ENCODE peak calls at places on chromosome 6, in five cellular contexts. M is HepG2, U is upper lobe of left lung, O is K562, D is GM12878. H is an unnamed sample.
A peak's percentile ranks its signal among the peaks of the same experiment; 100 is the strongest.

GRCh38 chr6:30735668-30736314 is 6.7 kb downstream of the FLOT1 start:
- ATAC-seq in D (peak; percentile 59), M (no peak), O (no peak), U (no peak), H (no peak)

GRCh38 chr6:160147146-160147536 is 25.5 kb downstream of the SLC22A1 start:
- ATAC-seq in U (no peak), O (peak; percentile 25), M (no peak), D (no peak), H (peak; percentile 58)

GRCh38 chr6:158707120-158707519 is 57.3 kb downstream of the SYTL3 start:
- ATAC-seq in D (no peak), U (peak; percentile 84), M (no peak), O (peak; percentile 45), H (peak; percentile 35)

GRCh38 chr6:119395192-119395591 is 45.6 kb upstream of the MAN1A1 start:
- ATAC-seq in U (no peak), M (no peak), D (peak; percentile 75), O (no peak), H (no peak)

GRCh38 chr6:125173341-125173740 is 19.8 kb downstream of the TPD52L1 start:
- ATAC-seq in O (no peak), M (no peak), D (no peak), U (peak; percentile 53), H (no peak)

GRCh38 chr6:144804246-144804790 is 519.2 kb downstream of the UTRN start:
- ATAC-seq in U (no peak), M (no peak), D (no peak), O (no peak), H (no peak)

GRCh38 chr6:167677422-167677789 is 149.3 kb upstream of the AFDN start:
- ATAC-seq in D (no peak), O (no peak), M (no peak), U (no peak), H (no peak)

GRCh38 chr6:142756215-142756630 is 188.8 kb downstream of the HIVEP2 start:
- ATAC-seq in O (peak; percentile 48), M (peak; percentile 37), D (peak; percentile 54), U (peak; percentile 64), H (no peak)

GRCh38 chr6:57294829-57295228 is 22.6 kb upstream of the PRIM2 start:
- ATAC-seq in M (no peak), U (no peak), D (no peak), O (no peak), H (peak; percentile 58)

GRCh38 chr6:139973602-139974373 is 599.3 kb upstream of the CITED2 start:
- ATAC-seq in U (no peak), M (peak; percentile 42), D (no peak), O (peak; percentile 92), H (peak; percentile 39)

GRCh38 chr6:20126789-20127653 is 85.2 kb downstream of the MBOAT1 start:
- ATAC-seq in M (peak; percentile 97), U (peak; percentile 84), O (peak; percentile 99), D (peak; percentile 99), H (peak; percentile 79)

GRCh38 chr6:52399511-52400315 is 20.4 kb upstream of the EFHC1 start:
- ATAC-seq in M (peak; percentile 88), O (peak; percentile 84), D (peak; percentile 50), U (no peak), H (no peak)

GRCh38 chr6:168956141-168956838 is 297.4 kb downstream of the THBS2 start:
- ATAC-seq in U (no peak), D (no peak), M (peak; percentile 22), O (peak; percentile 27), H (no peak)

GRCh38 chr6:167744681-167745659 is 81.7 kb upstream of the AFDN start:
- ATAC-seq in U (no peak), D (no peak), M (no peak), O (no peak), H (peak; percentile 23)

GRCh38 chr6:17714879-17715860 is 8.4 kb upstream of the NUP153 start:
- ATAC-seq in D (peak; percentile 91), O (peak; percentile 87), M (no peak), U (no peak), H (no peak)

GRCh38 chr6:14121936-14122344 is 4.4 kb downstream of the CD83 start:
- ATAC-seq in O (no peak), M (no peak), D (peak; percentile 62), U (peak; percentile 34), H (peak; percentile 44)

GRCh38 chr6:33772902-33773472 is 15.9 kb downstream of the LEMD2 start:
- ATAC-seq in D (no peak), U (no peak), M (no peak), O (no peak), H (no peak)

GRCh38 chr6:136822051-136822378 is 377 bp upstream of the PEX7 start:
- ATAC-seq in O (no peak), U (no peak), D (peak; percentile 1), M (no peak), H (peak; percentile 13)

GRCh38 chr6:139844907-139845306 is 470.5 kb upstream of the CITED2 start:
- ATAC-seq in U (no peak), D (no peak), O (no peak), M (no peak), H (no peak)

GRCh38 chr6:80641591-80641990 is 535.1 kb downstream of the BCKDHB start:
- ATAC-seq in U (no peak), D (no peak), O (no peak), M (no peak), H (no peak)

GRCh38 chr6:548517-548916 is 108.4 kb downstream of the HUS1B start:
- ATAC-seq in D (no peak), U (no peak), O (no peak), M (no peak), H (no peak)

GRCh38 chr6:121335111-121336008 is 1.1 kb upstream of the TBC1D32 start:
- ATAC-seq in O (peak; percentile 1), U (no peak), D (no peak), M (peak; percentile 18), H (no peak)

GRCh38 chr6:32432050-32432450 is 7.6 kb upstream of the HLA-DRA start:
- ATAC-seq in O (no peak), U (no peak), D (peak; percentile 55), M (no peak), H (no peak)

GRCh38 chr6:139577991-139578604 is 203.7 kb upstream of the CITED2 start:
- ATAC-seq in D (no peak), M (no peak), O (no peak), U (peak; percentile 67), H (no peak)

GRCh38 chr6:32867022-32867477 is 13.1 kb downstream of the PSMB9 start:
- ATAC-seq in D (peak; percentile 84), U (no peak), O (peak; percentile 60), M (no peak), H (no peak)

GRCh38 chr6:150593119-150593518 is 6.6 kb upstream of the PLEKHG1 start:
- ATAC-seq in D (no peak), M (no peak), O (no peak), U (no peak), H (no peak)

GRCh38 chr6:135540207-135540877 is 42.8 kb upstream of the AHI1 start:
- ATAC-seq in U (no peak), D (peak; percentile 46), M (no peak), O (peak; percentile 37), H (no peak)

GRCh38 chr6:24929255-24929654 is 6.5 kb downstream of the RIPOR2 start:
- ATAC-seq in U (no peak), M (no peak), D (peak; percentile 60), O (no peak), H (no peak)

GRCh38 chr6:97632392-97632791 is 349.4 kb upstream of the MMS22L start:
- ATAC-seq in O (no peak), U (no peak), D (no peak), M (no peak), H (no peak)

GRCh38 chr6:68186870-68187269 is 448.2 kb upstream of the ADGRB3 start:
- ATAC-seq in D (no peak), M (no peak), O (no peak), U (no peak), H (no peak)

DNA sequence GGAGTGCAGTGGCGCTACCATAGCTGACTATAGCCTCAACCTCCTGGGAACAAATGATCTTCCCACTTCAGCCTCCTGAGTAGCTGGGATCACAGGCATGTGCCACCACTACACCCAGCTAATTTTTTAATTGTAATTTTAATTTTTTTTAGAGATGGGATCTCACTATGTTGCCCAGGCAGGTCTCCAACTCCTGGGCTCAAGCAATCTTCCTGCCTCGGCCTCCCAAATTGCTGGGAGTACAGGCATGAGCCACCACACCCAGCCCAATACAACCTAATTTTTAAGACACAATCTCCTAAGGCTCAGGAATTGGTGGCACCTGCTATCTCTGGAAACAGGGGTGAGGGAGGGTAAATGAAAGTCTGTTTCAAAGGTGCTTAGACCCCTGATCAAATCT is 5.8 kb downstream of the ZBTB24 start:
- ATAC-seq in O (no peak), D (no peak), M (no peak), U (no peak), H (no peak)
- H3K36me3 ChIP-seq in O (peaks cover 88% of the 10 kb centered on the region), D (peaks cover 29% of the 10 kb centered on the region), M (peaks cover 9% of the 10 kb centered on the region), U (peaks cover 44% of the 10 kb centered on the region), H (no peaks in the 10 kb centered on the region)

DNA sequence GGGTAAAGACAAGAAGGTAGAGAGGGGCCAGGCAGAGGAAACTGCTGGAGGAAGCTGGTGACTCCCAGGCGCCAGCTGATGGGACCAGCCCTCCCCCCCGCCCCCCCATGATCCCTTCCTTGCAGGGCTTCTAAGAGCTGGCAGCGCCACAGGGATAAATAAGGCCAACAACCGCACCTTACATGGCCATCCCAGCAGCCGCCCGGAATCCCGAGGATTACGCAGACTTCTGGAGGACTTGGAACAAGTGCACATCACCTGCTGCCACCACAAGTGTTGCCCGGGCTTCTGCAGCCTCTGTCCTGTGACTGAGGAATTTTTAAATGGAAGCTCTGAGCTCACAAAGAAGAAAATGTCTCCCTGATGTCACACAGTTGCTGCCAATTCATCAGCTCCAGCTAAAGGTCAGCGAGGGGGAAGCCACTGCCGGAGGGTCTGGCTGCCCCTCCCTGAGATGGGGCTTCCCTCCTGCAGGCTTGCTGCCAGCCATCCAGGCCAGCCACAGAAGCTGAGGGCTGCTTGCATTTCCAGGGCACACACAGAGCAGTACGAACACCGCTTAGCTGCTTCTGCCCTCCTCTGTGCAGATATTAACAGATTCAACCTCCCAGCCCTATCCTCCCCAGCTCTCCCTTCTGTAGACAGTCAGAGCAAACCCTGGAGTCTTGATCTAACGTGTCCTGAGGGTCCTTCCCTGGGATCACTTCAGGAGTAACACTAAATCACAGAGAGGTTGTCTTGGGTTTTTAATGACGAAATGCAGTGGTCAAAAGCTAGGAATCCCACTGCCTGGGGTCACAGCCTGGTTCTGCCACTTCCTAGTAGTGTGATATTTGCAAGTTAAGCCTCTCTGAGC is 38.6 kb upstream of the PIM1 start:
- ATAC-seq in O (peak; percentile 9), M (peak; percentile 57), U (peak; percentile 81), D (no peak), H (peak; percentile 92)
- TF ChIP-seq EP300 in O (no peak), M (no peak), U (no peak), D (no peak), H (peak; percentile 65)

GRCh38 chr6:4950076-4950475 is 53.8 kb downstream of the RPP40 start:
- ATAC-seq in U (no peak), D (no peak), M (no peak), O (no peak), H (no peak)
- H3K36me3 ChIP-seq in U (peaks cover 51% of the 10 kb centered on the region), D (peaks cover 25% of the 10 kb centered on the region), M (peaks cover 14% of the 10 kb centered on the region), O (peaks cover 47% of the 10 kb centered on the region), H (no peaks in the 10 kb centered on the region)

DNA sequence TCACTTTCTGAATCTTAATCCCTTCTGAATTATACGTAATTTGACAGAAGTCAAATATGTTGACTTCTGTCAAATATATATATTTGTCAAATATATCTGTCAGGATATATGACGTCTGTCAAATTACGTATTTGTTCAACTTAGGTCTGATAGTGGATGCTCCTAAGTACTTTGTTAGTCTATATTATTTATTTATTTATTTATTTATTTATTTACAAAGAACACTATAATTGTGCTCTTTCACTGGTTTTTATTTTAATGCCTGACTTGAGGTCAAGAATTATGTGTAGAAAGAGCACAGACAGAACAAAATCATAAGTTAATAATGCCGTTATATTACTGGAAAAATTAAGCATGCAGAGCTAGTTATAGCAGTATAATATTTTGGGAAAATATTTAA is 81.2 kb downstream of the UST start:
- ATAC-seq in D (no peak), M (no peak), U (no peak), O (no peak), H (no peak)
- TF ChIP-seq EP300 in D (no peak), M (no peak), U (no peak), O (no peak), H (no peak)

H was measured in gastroesophageal sphincter.